ENCODE peak calls at places on chromosomes 7 and 10, in four cellular contexts. One of them, this sample, is unnamed.

GRCh38 chr7:36667007-36667406 is 57.3 kb downstream of the AOAH start:
- DNase-seq in ascending aorta: no peak
- DNase-seq in dorsolateral prefrontal cortex: no peak
- DNase-seq in SJSA1: no peak
- DNase-seq in this sample: no peak

GRCh38 chr7:77199008-77199966 is at the start of gene FGL2:
- DNase-seq in ascending aorta: peak
- DNase-seq in dorsolateral prefrontal cortex: no peak
- DNase-seq in SJSA1: no peak
- DNase-seq in this sample: no peak

GRCh38 chr7:46156039-46156438 is 235.0 kb upstream of the IGFBP3 start:
- DNase-seq in ascending aorta: no peak
- DNase-seq in dorsolateral prefrontal cortex: no peak
- DNase-seq in SJSA1: no peak
- DNase-seq in this sample: no peak

GRCh38 chr10:49550563-49550962 is 11.6 kb upstream of the ERCC6 start:
- DNase-seq in ascending aorta: no peak
- DNase-seq in dorsolateral prefrontal cortex: no peak
- DNase-seq in SJSA1: peak
- DNase-seq in this sample: no peak

GRCh38 chr7:158710651-158711102 is 6.1 kb upstream of the NCAPG2 start:
- DNase-seq in ascending aorta: no peak
- DNase-seq in dorsolateral prefrontal cortex: no peak
- DNase-seq in SJSA1: no peak
- DNase-seq in this sample: no peak

GRCh38 chr10:132958886-132959295 is 16.5 kb upstream of the CFAP46 start:
- DNase-seq in ascending aorta: peak
- DNase-seq in dorsolateral prefrontal cortex: no peak
- DNase-seq in SJSA1: peak
- DNase-seq in this sample: no peak

GRCh38 chr7:143285454-143285756 is 647 bp downstream of the TMEM139 start:
- DNase-seq in ascending aorta: no peak
- DNase-seq in dorsolateral prefrontal cortex: no peak
- DNase-seq in SJSA1: no peak
- DNase-seq in this sample: no peak

GRCh38 chr7:39948375-39948774 is 1.7 kb upstream of the CDK13 start:
- DNase-seq in ascending aorta: no peak
- DNase-seq in dorsolateral prefrontal cortex: no peak
- DNase-seq in SJSA1: no peak
- DNase-seq in this sample: no peak

GRCh38 chr10:14486777-14487510 is 156.2 kb upstream of the FRMD4A start:
- DNase-seq in ascending aorta: no peak
- DNase-seq in dorsolateral prefrontal cortex: no peak
- DNase-seq in SJSA1: no peak
- DNase-seq in this sample: no peak

GRCh38 chr10:124011464-124011863 is 81.9 kb downstream of the CHST15 start:
- DNase-seq in ascending aorta: no peak
- DNase-seq in dorsolateral prefrontal cortex: no peak
- DNase-seq in SJSA1: no peak
- DNase-seq in this sample: no peak

GRCh38 chr10:59844436-59844835 is 61.9 kb downstream of the CCDC6 start:
- DNase-seq in ascending aorta: peak
- DNase-seq in dorsolateral prefrontal cortex: no peak
- DNase-seq in SJSA1: no peak
- DNase-seq in this sample: no peak

GRCh38 chr7:46909601-46910051 is 672.3 kb downstream of the TNS3 start:
- DNase-seq in ascending aorta: no peak
- DNase-seq in dorsolateral prefrontal cortex: no peak
- DNase-seq in SJSA1: no peak
- DNase-seq in this sample: no peak

GRCh38 chr10:27448926-27449325 is 55.2 kb upstream of the RAB18 start:
- DNase-seq in ascending aorta: no peak
- DNase-seq in dorsolateral prefrontal cortex: no peak
- DNase-seq in SJSA1: no peak
- DNase-seq in this sample: no peak

GRCh38 chr7:73893342-73894101 is 32.6 kb downstream of the TMEM270 start:
- DNase-seq in ascending aorta: peak
- DNase-seq in dorsolateral prefrontal cortex: no peak
- DNase-seq in SJSA1: no peak
- DNase-seq in this sample: peak

GRCh38 chr10:113099431-113100298 is 149.6 kb downstream of the TCF7L2 start:
- DNase-seq in ascending aorta: no peak
- DNase-seq in dorsolateral prefrontal cortex: no peak
- DNase-seq in SJSA1: no peak
- DNase-seq in this sample: no peak

GRCh38 chr7:83738436-83738835 is 89.5 kb upstream of the SEMA3E start:
- DNase-seq in ascending aorta: no peak
- DNase-seq in dorsolateral prefrontal cortex: no peak
- DNase-seq in SJSA1: no peak
- DNase-seq in this sample: no peak

GRCh38 chr7:159114096-159114495 is 30.6 kb downstream of the VIPR2 start:
- DNase-seq in ascending aorta: peak
- DNase-seq in dorsolateral prefrontal cortex: no peak
- DNase-seq in SJSA1: no peak
- DNase-seq in this sample: no peak

GRCh38 chr10:3424102-3424803 is 251.7 kb upstream of the PITRM1 start:
- DNase-seq in ascending aorta: no peak
- DNase-seq in dorsolateral prefrontal cortex: no peak
- DNase-seq in SJSA1: peak
- DNase-seq in this sample: no peak

GRCh38 chr7:82443044-82443800 is at the start of gene CACNA2D1:
- DNase-seq in ascending aorta: peak
- DNase-seq in dorsolateral prefrontal cortex: peak
- DNase-seq in SJSA1: peak
- DNase-seq in this sample: peak

GRCh38 chr7:7104314-7104698 is 78.0 kb upstream of the C1GALT1 start:
- DNase-seq in ascending aorta: no peak
- DNase-seq in dorsolateral prefrontal cortex: no peak
- DNase-seq in SJSA1: no peak
- DNase-seq in this sample: no peak

GRCh38 chr10:65017523-65017922 is 1496.3 kb downstream of the REEP3 start:
- DNase-seq in ascending aorta: no peak
- DNase-seq in dorsolateral prefrontal cortex: no peak
- DNase-seq in SJSA1: no peak
- DNase-seq in this sample: no peak

GRCh38 chr10:89518108-89518507 is 17.3 kb downstream of the SLC16A12 start:
- DNase-seq in ascending aorta: peak
- DNase-seq in dorsolateral prefrontal cortex: no peak
- DNase-seq in SJSA1: no peak
- DNase-seq in this sample: no peak

GRCh38 chr10:70620020-70620289 is 17.4 kb upstream of the PRF1 start:
- DNase-seq in ascending aorta: no peak
- DNase-seq in dorsolateral prefrontal cortex: no peak
- DNase-seq in SJSA1: no peak
- DNase-seq in this sample: no peak

GRCh38 chr10:97508342-97508741 is 9.6 kb downstream of the UBTD1 start:
- DNase-seq in ascending aorta: no peak
- DNase-seq in dorsolateral prefrontal cortex: no peak
- DNase-seq in SJSA1: no peak
- DNase-seq in this sample: no peak

GRCh38 chr7:68187549-68187948 is 1190.9 kb downstream of the TYW1 start:
- DNase-seq in ascending aorta: no peak
- DNase-seq in dorsolateral prefrontal cortex: no peak
- DNase-seq in SJSA1: no peak
- DNase-seq in this sample: no peak

GRCh38 chr7:115230882-115231508 is 309.1 kb downstream of the MDFIC start:
- DNase-seq in ascending aorta: no peak
- DNase-seq in dorsolateral prefrontal cortex: no peak
- DNase-seq in SJSA1: peak
- DNase-seq in this sample: no peak

GRCh38 chr10:88676283-88677060 is 12.2 kb downstream of the LIPF start:
- DNase-seq in ascending aorta: no peak
- DNase-seq in dorsolateral prefrontal cortex: no peak
- DNase-seq in SJSA1: no peak
- DNase-seq in this sample: no peak

GRCh38 chr10:11841375-11841774 is 18.2 kb downstream of the PROSER2 start:
- DNase-seq in ascending aorta: no peak
- DNase-seq in dorsolateral prefrontal cortex: no peak
- DNase-seq in SJSA1: no peak
- DNase-seq in this sample: no peak

GRCh38 chr10:115355162-115355760 is 262.1 kb downstream of the ATRNL1 start:
- DNase-seq in ascending aorta: no peak
- DNase-seq in dorsolateral prefrontal cortex: no peak
- DNase-seq in SJSA1: peak
- DNase-seq in this sample: no peak

GRCh38 chr7:42967391-42967790 is 35.2 kb downstream of the MRPL32 start:
- DNase-seq in ascending aorta: no peak
- DNase-seq in dorsolateral prefrontal cortex: no peak
- DNase-seq in SJSA1: no peak
- DNase-seq in this sample: no peak

GRCh38 chr10:30443049-30443448 is 9.1 kb downstream of the MAP3K8 start:
- DNase-seq in ascending aorta: no peak
- DNase-seq in dorsolateral prefrontal cortex: no peak
- DNase-seq in SJSA1: no peak
- DNase-seq in this sample: no peak

GRCh38 chr10:30439931-30440330 is 5.9 kb downstream of the MAP3K8 start:
- DNase-seq in ascending aorta: no peak
- DNase-seq in dorsolateral prefrontal cortex: no peak
- DNase-seq in SJSA1: no peak
- DNase-seq in this sample: no peak

GRCh38 chr10:30441974-30442606 is 8.1 kb downstream of the MAP3K8 start:
- DNase-seq in ascending aorta: no peak
- DNase-seq in dorsolateral prefrontal cortex: no peak
- DNase-seq in SJSA1: no peak
- DNase-seq in this sample: no peak

GRCh38 chr10:30447125-30447799 is 13.3 kb downstream of the MAP3K8 start:
- DNase-seq in ascending aorta: no peak
- DNase-seq in dorsolateral prefrontal cortex: no peak
- DNase-seq in SJSA1: no peak
- DNase-seq in this sample: no peak

GRCh38 chr10:30445716-30446115 is 11.7 kb downstream of the MAP3K8 start:
- DNase-seq in ascending aorta: no peak
- DNase-seq in dorsolateral prefrontal cortex: no peak
- DNase-seq in SJSA1: no peak
- DNase-seq in this sample: no peak
- H3K27ac ChIP-seq in ascending aorta: peak
- H3K27ac ChIP-seq in dorsolateral prefrontal cortex: peak
- H3K27ac ChIP-seq in SJSA1: no peak
- H3K27ac ChIP-seq in this sample: no peak

DNA sequence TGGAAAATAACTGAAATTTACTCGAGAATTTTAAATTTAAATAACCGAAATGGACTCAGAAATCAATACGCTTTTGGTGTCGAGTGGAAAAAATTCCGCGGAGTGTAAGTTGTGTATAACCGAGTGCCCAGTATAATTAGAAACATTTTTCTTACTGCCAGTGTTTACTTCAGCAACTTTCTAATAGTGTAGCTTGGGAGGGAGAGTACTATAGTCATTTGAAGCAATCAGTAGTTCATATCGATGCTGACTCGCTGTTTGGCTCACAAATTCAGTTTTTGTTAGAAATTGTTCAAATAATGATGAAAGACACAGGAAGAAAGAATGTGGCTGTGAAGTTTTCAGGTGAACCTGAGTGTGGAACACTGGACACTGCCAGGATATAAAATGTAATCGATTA is 658.6 kb upstream of the FOXK1 start:
- DNase-seq in ascending aorta: no peak
- DNase-seq in dorsolateral prefrontal cortex: no peak
- DNase-seq in SJSA1: no peak
- DNase-seq in this sample: no peak
- H3K27ac ChIP-seq in ascending aorta: no peak
- H3K27ac ChIP-seq in dorsolateral prefrontal cortex: no peak
- H3K27ac ChIP-seq in SJSA1: no peak
- H3K27ac ChIP-seq in this sample: no peak

DNA sequence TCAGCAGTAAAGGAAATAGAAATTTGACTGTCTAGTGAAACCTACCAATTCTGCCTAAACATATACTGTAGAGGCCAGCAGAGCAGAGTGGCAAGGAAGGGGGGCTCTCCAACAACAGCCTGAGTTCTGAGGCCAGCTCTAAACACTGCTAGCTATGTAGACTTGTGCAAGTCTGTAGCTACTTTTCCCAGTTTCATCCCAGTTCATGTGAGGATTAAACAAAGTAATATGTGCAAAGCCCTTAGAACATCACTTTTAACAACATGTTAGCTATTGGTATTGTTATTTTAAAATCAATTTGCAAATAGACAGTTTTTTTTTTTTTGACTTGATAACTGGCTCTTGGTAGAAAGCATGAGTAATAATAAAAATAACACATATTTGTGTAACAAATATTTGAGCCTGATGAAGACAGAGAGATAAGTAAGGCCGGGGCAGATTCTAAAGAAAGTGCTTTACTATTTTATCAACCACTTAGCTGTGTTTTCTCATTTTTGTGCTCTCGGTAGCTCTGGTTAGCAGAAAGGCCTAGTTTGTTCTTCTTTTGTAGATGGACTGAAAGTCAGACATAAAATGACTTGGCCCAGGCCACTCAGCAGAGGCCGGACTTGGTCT is 9.3 kb downstream of the CHST12 start:
- DNase-seq in ascending aorta: no peak
- DNase-seq in dorsolateral prefrontal cortex: no peak
- DNase-seq in SJSA1: no peak
- DNase-seq in this sample: no peak
- H3K27ac ChIP-seq in ascending aorta: peak
- H3K27ac ChIP-seq in dorsolateral prefrontal cortex: no peak
- H3K27ac ChIP-seq in SJSA1: peak
- H3K27ac ChIP-seq in this sample: no peak

GRCh38 chr10:100531761-100532160 is 2.1 kb upstream of the NDUFB8 start:
- DNase-seq in ascending aorta: no peak
- DNase-seq in dorsolateral prefrontal cortex: no peak
- DNase-seq in SJSA1: no peak
- DNase-seq in this sample: no peak

GRCh38 chr10:100528885-100529472 is 692 bp downstream of the NDUFB8 start:
- DNase-seq in ascending aorta: no peak
- DNase-seq in dorsolateral prefrontal cortex: no peak
- DNase-seq in SJSA1: no peak
- DNase-seq in this sample: no peak

GRCh38 chr10:100529473-100530298 is at the start of gene NDUFB8:
- DNase-seq in ascending aorta: peak
- DNase-seq in dorsolateral prefrontal cortex: peak
- DNase-seq in SJSA1: peak
- DNase-seq in this sample: peak

GRCh38 chr10:100522945-100523344 is 3.3 kb upstream of the SEC31B start:
- DNase-seq in ascending aorta: no peak
- DNase-seq in dorsolateral prefrontal cortex: no peak
- DNase-seq in SJSA1: no peak
- DNase-seq in this sample: no peak

DNA sequence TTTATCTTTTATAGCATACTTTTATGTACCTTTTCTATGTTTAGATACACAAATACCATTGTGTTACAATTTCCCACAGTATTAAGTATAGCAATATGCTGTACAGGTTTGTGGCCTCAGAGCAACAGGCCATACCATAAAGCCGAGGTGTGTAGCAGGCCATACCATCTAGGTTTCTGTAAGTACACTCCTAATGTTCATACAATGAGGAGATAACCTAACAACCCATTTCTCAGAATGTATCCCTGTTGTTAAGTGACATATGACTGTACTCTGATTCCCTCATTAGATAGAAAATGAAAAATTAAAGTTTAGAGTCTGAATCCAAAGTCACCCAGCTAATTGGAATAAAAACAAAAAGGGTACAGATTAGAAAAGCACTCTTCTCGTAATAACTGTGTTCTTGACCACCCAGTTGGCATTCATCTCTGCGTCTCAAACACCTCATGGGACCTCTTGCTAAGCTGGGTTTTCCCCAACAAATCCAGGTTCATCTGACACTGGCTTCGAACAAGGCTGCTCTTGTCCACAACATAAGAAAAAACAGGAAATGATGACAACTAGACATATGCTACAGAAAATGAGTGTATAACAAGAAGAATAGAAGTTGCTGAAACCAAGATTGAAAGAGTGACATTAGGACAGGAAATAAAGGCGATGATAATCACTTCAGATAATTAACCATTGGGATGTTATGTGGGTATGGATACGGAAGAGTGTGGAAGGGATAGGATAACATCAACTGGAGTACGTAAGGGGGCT is 1.4 kb downstream of the NDUFB8 start:
- DNase-seq in ascending aorta: no peak
- DNase-seq in dorsolateral prefrontal cortex: no peak
- DNase-seq in SJSA1: no peak
- DNase-seq in this sample: no peak
- H3K27ac ChIP-seq in ascending aorta: no peak
- H3K27ac ChIP-seq in dorsolateral prefrontal cortex: peak
- H3K27ac ChIP-seq in SJSA1: no peak
- H3K27ac ChIP-seq in this sample: peak

This sample was measured in substantia nigra.